ENCODE peak calls at places on chromosomes 7 and 10, in nine cellular contexts. Z, B, Q, O, F, E, C, A and H are unnamed samples.

GRCh38 chr7:786472-787255 is 45.6 kb upstream of the SUN1 start:
- DNase-seq in Z (peak), B (peak), Q (no peak), O (no peak), F (no peak), E (peak), C (peak), A (peak), H (peak)

GRCh38 chr7:87027900-87028299 is 31.6 kb downstream of the ELAPOR2 start:
- DNase-seq in Z (no peak), B (no peak), Q (no peak), O (no peak), F (no peak), E (no peak), C (peak), A (no peak), H (no peak)

GRCh38 chr7:98168181-98168903 is 42.9 kb upstream of the BHLHA15 start:
- DNase-seq in Z (peak), B (peak), Q (peak), O (no peak), F (peak), E (peak), C (peak), A (peak), H (peak)

GRCh38 chr10:81496626-81497025 is 378.4 kb upstream of the NRG3 start:
- DNase-seq in Z (no peak), B (no peak), Q (no peak), O (no peak), F (no peak), E (no peak), C (no peak), A (no peak), H (no peak)

GRCh38 chr10:5297466-5297865 is 67.3 kb upstream of the UCN3 start:
- DNase-seq in Z (no peak), B (no peak), Q (no peak), O (no peak), F (no peak), E (no peak), C (no peak), A (no peak), H (no peak)

GRCh38 chr7:55124989-55125875 is 106.4 kb downstream of the EGFR start:
- DNase-seq in Z (no peak), B (no peak), Q (no peak), O (no peak), F (no peak), E (no peak), C (no peak), A (no peak), H (no peak)

GRCh38 chr10:56920586-56921250 is 559.7 kb upstream of the ZWINT start:
- DNase-seq in Z (no peak), B (no peak), Q (no peak), O (no peak), F (peak), E (no peak), C (no peak), A (no peak), H (no peak)

GRCh38 chr10:62437696-62438095 is 63.5 kb downstream of the ZNF365 start:
- DNase-seq in Z (peak), B (peak), Q (peak), O (peak), F (no peak), E (peak), C (peak), A (peak), H (peak)

GRCh38 chr7:25382869-25383268 is 154.6 kb upstream of the NPVF start:
- DNase-seq in Z (no peak), B (no peak), Q (no peak), O (no peak), F (no peak), E (no peak), C (no peak), A (no peak), H (no peak)

GRCh38 chr7:123472327-123472726 is 62.1 kb downstream of the IQUB start:
- DNase-seq in Z (no peak), B (no peak), Q (no peak), O (no peak), F (no peak), E (no peak), C (no peak), A (no peak), H (no peak)

GRCh38 chr7:157869793-157870192 is 533.0 kb downstream of the DNAJB6 start:
- DNase-seq in Z (no peak), B (no peak), Q (no peak), O (no peak), F (no peak), E (no peak), C (no peak), A (no peak), H (no peak)

GRCh38 chr7:80773787-80774508 is 135.5 kb downstream of the CD36 start:
- DNase-seq in Z (no peak), B (no peak), Q (no peak), O (no peak), F (no peak), E (no peak), C (no peak), A (no peak), H (no peak)

GRCh38 chr7:54944179-54944578 is 74.6 kb upstream of the EGFR start:
- DNase-seq in Z (peak), B (no peak), Q (no peak), O (no peak), F (no peak), E (no peak), C (no peak), A (peak), H (no peak)

GRCh38 chr7:138848056-138848975 is 50.3 kb upstream of the ATP6V0A4 start:
- DNase-seq in Z (peak), B (no peak), Q (no peak), O (no peak), F (no peak), E (no peak), C (no peak), A (no peak), H (no peak)

GRCh38 chr10:6473430-6473829 is 106.6 kb downstream of the PRKCQ start:
- DNase-seq in Z (no peak), B (peak), Q (no peak), O (no peak), F (no peak), E (no peak), C (peak), A (no peak), H (no peak)
- TF ChIP-seq CTCF in Z (no peak), B (no peak), Q (no peak), O (no peak), F (no peak), E (no peak), C (no peak), A (no peak), H (no peak)

DNA sequence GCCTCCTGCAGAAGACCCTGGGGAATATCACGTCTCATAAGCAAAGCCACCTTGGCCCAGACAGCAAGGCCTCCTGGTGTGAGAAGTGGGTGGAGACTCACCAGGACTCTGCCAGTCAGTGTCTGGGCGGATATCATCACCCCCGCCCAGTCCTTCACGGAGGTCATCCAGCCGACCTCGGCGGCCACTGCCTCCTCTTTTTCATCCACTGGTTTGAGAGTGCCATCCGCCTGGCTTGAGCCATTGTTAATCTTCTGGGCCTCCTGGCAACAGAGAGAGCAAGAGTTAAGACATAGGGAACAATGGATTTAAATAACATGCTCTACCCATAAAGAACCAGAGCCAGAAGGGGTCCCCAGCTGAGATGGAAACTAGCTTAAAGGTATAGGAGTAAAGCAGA is 233.8 kb downstream of the KCNMA1 start:
- DNase-seq in Z (no peak), B (no peak), Q (no peak), O (no peak), F (no peak), E (no peak), C (no peak), A (no peak), H (no peak)
- TF ChIP-seq CTCF in Z (no peak), B (no peak), Q (no peak), O (no peak), F (no peak), E (no peak), C (no peak), A (no peak), H (no peak)

GRCh38 chr10:60099998-60100747 is 193.8 kb upstream of the CCDC6 start:
- DNase-seq in Z (peak), B (peak), Q (peak), O (no peak), F (no peak), E (peak), C (peak), A (peak), H (no peak)

GRCh38 chr10:60101821-60102220 is 195.5 kb upstream of the CCDC6 start:
- DNase-seq in Z (no peak), B (no peak), Q (no peak), O (no peak), F (no peak), E (no peak), C (no peak), A (no peak), H (no peak)

GRCh38 chr10:60093317-60093716 is 187.0 kb upstream of the CCDC6 start:
- DNase-seq in Z (no peak), B (no peak), Q (no peak), O (no peak), F (no peak), E (no peak), C (no peak), A (no peak), H (no peak)

GRCh38 chr10:60096761-60097513 is 190.6 kb upstream of the CCDC6 start:
- DNase-seq in Z (peak), B (no peak), Q (no peak), O (no peak), F (no peak), E (no peak), C (peak), A (no peak), H (no peak)

DNA sequence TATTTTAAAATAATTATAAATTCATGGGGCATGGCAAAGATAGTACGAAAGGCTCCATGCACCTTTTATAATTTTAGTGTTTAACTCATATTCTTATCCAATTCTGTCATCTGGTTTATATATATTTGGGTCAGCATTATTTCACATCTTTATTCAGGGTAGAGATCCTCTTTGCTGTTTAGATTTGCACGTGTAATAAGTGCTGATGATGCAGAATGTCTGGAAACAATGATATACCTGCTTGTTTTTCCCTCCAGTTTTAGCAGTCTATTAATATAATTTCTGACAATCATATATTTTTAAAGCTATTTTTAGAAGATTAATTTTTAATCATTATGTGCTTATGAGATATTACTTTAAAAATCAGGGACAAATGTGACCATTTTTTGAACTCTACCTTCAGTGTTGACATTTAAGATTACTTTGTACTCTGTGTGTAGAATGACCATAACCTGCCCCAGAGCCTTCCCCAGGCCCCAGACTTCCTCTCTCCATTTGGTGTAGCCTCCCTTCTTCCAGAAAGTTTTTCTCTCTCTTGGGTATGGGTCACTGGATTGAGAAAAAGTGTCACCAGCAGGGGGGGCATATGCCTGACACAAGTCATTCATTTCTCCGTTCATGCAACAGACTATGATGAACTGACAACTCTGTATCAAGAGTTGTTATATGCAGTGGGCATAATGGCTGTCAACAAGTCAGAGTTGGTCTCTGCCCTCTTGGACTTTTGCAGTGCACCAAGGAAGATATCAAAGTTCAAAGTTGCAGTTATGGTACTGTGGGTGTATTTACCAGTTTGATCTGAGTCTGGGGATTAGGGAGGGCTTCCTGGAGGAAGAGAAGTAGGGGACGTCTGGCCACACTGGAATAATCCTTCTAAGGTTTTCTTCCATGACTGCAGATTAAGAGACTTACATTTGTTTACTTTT is 192.6 kb upstream of the CCDC6 start:
- DNase-seq in Z (no peak), B (peak), Q (no peak), O (no peak), F (no peak), E (peak), C (no peak), A (peak), H (no peak)
- TF ChIP-seq CTCF in Z (peak), B (peak), Q (no peak), O (peak), F (peak), E (no peak), C (peak), A (peak), H (peak)

GRCh38 chr7:76356823-76357222 is 2.0 kb downstream of the YWHAG start:
- DNase-seq in Z (peak), B (no peak), Q (no peak), O (no peak), F (no peak), E (no peak), C (no peak), A (no peak), H (no peak)
- TF ChIP-seq CTCF in Z (no peak), B (no peak), Q (no peak), O (no peak), F (no peak), E (no peak), C (no peak), A (peak), H (no peak)

GRCh38 chr10:86595496-86595895 is 58.9 kb upstream of the OPN4 start:
- DNase-seq in Z (no peak), B (no peak), Q (no peak), O (no peak), F (no peak), E (no peak), C (no peak), A (no peak), H (no peak)
- TF ChIP-seq CTCF in Z (no peak), B (no peak), Q (no peak), O (no peak), F (no peak), E (no peak), C (no peak), A (no peak), H (no peak)

DNA sequence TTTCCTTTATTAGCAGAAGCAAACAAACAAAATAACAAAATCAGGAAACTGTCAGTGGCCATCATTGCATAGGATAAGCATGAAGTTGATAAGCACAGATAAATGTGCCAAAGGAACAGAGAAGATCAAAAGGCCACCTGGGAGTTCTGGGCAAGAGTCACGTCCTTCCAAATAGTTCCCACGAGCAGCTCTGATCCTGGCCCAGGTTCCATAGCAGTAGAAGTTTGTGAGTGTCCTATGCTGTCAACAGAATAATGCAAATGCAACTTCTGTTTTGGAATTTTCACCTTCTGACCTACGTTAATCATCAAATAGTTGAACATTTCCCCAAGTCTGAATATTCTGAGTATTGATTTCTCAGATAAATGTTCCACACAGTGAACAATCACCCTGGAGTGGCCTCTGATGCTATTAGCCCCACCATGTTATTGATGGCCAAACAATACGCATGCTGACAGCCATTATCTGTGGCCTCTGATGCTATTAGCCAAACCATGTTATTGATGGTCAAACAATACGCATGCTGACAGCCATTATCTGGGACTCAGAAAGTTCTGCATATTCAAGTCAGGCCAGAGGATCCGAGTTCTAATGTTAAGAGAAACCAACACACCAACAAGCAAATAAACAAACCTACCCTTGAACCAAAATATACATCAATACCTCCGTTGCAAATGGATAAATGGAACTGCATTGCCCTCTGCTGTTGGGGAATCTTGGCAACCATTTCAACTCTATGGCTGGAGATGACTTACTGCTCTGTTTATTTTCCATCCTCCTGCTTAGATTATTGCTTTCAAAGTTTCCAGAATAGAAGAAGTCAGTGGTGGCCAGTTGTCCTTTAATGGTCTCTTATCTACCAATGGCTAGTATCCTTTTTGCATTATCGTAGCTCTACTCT is 63.3 kb downstream of the MRC1 start:
- DNase-seq in Z (peak), B (peak), Q (peak), O (no peak), F (no peak), E (no peak), C (no peak), A (peak), H (no peak)
- TF ChIP-seq CTCF in Z (peak), B (peak), Q (peak), O (peak), F (peak), E (no peak), C (no peak), A (peak), H (peak)

DNA sequence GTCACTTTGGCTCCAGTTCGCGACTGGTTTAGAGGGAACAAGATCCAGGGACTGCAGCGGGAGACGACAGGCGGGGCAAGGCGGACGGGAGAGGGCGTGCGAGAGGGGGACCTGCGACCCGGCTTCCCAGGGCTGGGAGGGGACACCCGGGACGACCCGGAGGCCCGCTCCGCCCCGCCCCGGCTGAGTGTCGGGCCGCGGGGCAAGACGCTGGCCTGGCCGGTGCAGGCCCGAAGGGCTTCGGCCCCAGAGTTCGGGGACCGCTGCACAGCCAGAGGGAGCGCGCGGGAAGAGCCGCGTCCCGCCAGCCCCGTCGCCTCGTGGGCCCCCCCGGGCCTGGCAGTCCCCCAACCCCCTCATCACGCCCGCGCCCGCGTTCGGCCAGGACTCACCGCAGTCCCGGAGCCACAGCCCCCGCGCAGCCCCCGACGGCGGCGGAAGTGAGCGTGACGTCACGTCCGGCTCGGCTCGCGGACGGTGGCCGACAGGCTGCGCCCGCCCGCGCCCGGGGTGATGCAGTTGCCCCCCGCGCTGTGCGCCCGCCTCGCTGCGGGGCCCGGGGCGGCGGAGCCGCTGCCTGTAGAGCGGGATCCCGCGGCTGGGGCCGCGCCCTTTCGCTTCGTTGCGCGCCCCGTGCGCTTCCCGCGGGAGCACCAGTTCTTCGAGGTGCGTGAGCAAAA is at the start of the genes TUBGCP2 and ZNF511:
- DNase-seq in Z (peak), B (peak), Q (no peak), O (no peak), F (no peak), E (peak), C (peak), A (peak), H (peak)
- TF ChIP-seq CTCF in Z (no peak), B (no peak), Q (peak), O (peak), F (peak), E (no peak), C (no peak), A (peak), H (peak)

GRCh38 chr10:50392426-50392825 is 141.1 kb upstream of the ASAH2 start:
- DNase-seq in Z (no peak), B (no peak), Q (no peak), O (no peak), F (no peak), E (no peak), C (no peak), A (no peak), H (no peak)

GRCh38 chr10:50394832-50395231 is 143.5 kb upstream of the ASAH2 start:
- DNase-seq in Z (no peak), B (no peak), Q (no peak), O (no peak), F (no peak), E (no peak), C (no peak), A (no peak), H (no peak)

GRCh38 chr10:50392966-50393718 is 141.8 kb upstream of the ASAH2 start:
- DNase-seq in Z (peak), B (no peak), Q (no peak), O (no peak), F (no peak), E (no peak), C (no peak), A (peak), H (no peak)

GRCh38 chr10:50395279-50395678 is 144.0 kb upstream of the ASAH2 start:
- DNase-seq in Z (peak), B (no peak), Q (no peak), O (no peak), F (no peak), E (no peak), C (no peak), A (peak), H (peak)

GRCh38 chr10:50393784-50394183 is 142.5 kb upstream of the ASAH2 start:
- DNase-seq in Z (peak), B (no peak), Q (no peak), O (no peak), F (no peak), E (no peak), C (no peak), A (peak), H (no peak)
- TF ChIP-seq CTCF in Z (no peak), B (no peak), Q (no peak), O (no peak), F (no peak), E (no peak), C (no peak), A (no peak), H (no peak)

GRCh38 chr7:31663072-31663471 is 23.9 kb upstream of the PPP1R17 start:
- DNase-seq in Z (no peak), B (peak), Q (no peak), O (no peak), F (no peak), E (peak), C (no peak), A (no peak), H (no peak)
- TF ChIP-seq CTCF in Z (no peak), B (no peak), Q (no peak), O (no peak), F (no peak), E (peak), C (no peak), A (no peak), H (no peak)